ENCODE peak calls at places on chromosomes 13 and 19, in five cellular contexts. P is K562, Y is SK-N-SH, U is GM12878, F is HepG2. L is an unnamed sample.

GRCh38 chr13:76848596-76848995 is 37.6 kb downstream of the KCTD12 start:
- DNase-seq in P (no peak), Y (no peak), U (no peak), F (no peak), L (no peak)

GRCh38 chr19:44748426-44749254 is at the start of gene BCL3:
- DNase-seq in P (peak; percentile 70), Y (peak; percentile 76), U (no peak), F (no peak), L (no peak)

GRCh38 chr19:49875801-49876421 is 1.2 kb downstream of the AKT1S1 start:
- DNase-seq in P (peak; percentile 59), Y (peak; percentile 82), U (no peak), F (peak; percentile 51), L (peak; percentile 76)

GRCh38 chr13:76991432-76991795 is 467 bp upstream of the CLN5 start:
- DNase-seq in P (no peak), Y (no peak), U (peak; percentile 35), F (no peak), L (no peak)

GRCh38 chr13:20391597-20392452 is 133.8 kb downstream of the CRYL1 start:
- DNase-seq in P (no peak), Y (peak; percentile 47), U (no peak), F (no peak), L (peak; percentile 53)

GRCh38 chr13:107231941-107232340 is 664.0 kb upstream of the ARGLU1 start:
- DNase-seq in P (no peak), Y (no peak), U (no peak), F (no peak), L (no peak)

GRCh38 chr19:5567971-5568407 is 236 bp upstream of the TINCR start:
- DNase-seq in P (no peak), Y (no peak), U (no peak), F (no peak), L (no peak)

GRCh38 chr13:98089246-98089645 is 53.6 kb upstream of the FARP1 start:
- DNase-seq in P (no peak), Y (no peak), U (no peak), F (no peak), L (no peak)

GRCh38 chr13:73190477-73190876 is 131.7 kb downstream of the KLF5 start:
- DNase-seq in P (no peak), Y (no peak), U (no peak), F (no peak), L (no peak)

GRCh38 chr19:42596391-42597071 is 1.8 kb upstream of the CEACAM8 start:
- DNase-seq in P (peak; percentile 74), Y (peak; percentile 70), U (no peak), F (no peak), L (peak; percentile 82)

GRCh38 chr13:79307866-79308298 is 98.2 kb downstream of the RBM26 start:
- DNase-seq in P (no peak), Y (no peak), U (no peak), F (no peak), L (no peak)

GRCh38 chr13:41465215-41465907 is 8.0 kb downstream of the RGCC start:
- DNase-seq in P (no peak), Y (no peak), U (peak; percentile 88), F (no peak), L (no peak)

GRCh38 chr13:101473458-101473857 is 21.0 kb downstream of the ITGBL1 start:
- DNase-seq in P (no peak), Y (no peak), U (no peak), F (no peak), L (no peak)

GRCh38 chr19:3450796-3451411 is 29.4 kb downstream of the SMIM24 start:
- DNase-seq in P (no peak), Y (no peak), U (no peak), F (peak; percentile 39), L (no peak)

GRCh38 chr13:85386424-85386823 is 412.8 kb downstream of the SLITRK6 start:
- DNase-seq in P (no peak), Y (peak; percentile 7), U (no peak), F (peak; percentile 39), L (no peak)

GRCh38 chr19:15358918-15359317 is 20.7 kb downstream of the AKAP8 start:
- DNase-seq in P (no peak), Y (no peak), U (no peak), F (no peak), L (no peak)

GRCh38 chr13:23617551-23618014 is 47.4 kb downstream of the TNFRSF19 start:
- DNase-seq in P (no peak), Y (no peak), U (no peak), F (no peak), L (no peak)
- TF ChIP-seq SIN3A in P (no peak), Y (no peak), U (no peak), F (no peak), L (no peak)

GRCh38 chr13:57636811-57637210 is 5.3 kb downstream of the PCDH17 start:
- DNase-seq in P (no peak), Y (no peak), U (no peak), F (no peak), L (no peak)

GRCh38 chr13:57634829-57635165 is 3.3 kb downstream of the PCDH17 start:
- DNase-seq in P (no peak), Y (peak; percentile 43), U (no peak), F (no peak), L (no peak)

GRCh38 chr13:57635541-57635940 is 4.0 kb downstream of the PCDH17 start:
- DNase-seq in P (no peak), Y (no peak), U (no peak), F (no peak), L (no peak)

GRCh38 chr13:57638147-57638890 is 6.8 kb downstream of the PCDH17 start:
- DNase-seq in P (no peak), Y (no peak), U (no peak), F (no peak), L (no peak)

DNA sequence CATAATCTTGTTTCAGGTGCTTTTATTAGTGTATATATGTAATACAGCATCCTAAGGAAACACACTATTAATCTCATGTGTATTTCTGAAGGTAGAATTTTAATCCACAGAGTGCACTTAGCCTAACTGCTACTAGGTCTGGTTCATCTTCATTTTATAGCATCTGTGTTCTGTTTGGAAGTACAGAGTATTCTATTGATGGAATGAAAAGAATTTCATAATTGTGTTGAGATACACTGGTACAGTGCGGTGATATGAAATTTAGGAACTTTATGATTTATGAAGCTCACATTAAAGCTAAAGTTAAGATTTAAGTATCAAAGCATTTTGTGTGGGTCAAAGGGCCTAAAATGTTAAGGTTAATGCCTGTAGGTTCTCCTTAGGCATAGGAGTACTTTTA is 6.0 kb downstream of the PCDH17 start:
- DNase-seq in P (no peak), Y (no peak), U (no peak), F (no peak), L (no peak)
- H3K4me3 ChIP-seq in P (no peak overlapping the region), Y (no peak overlapping the region), U (no peak overlapping the region), F (no peak overlapping the region), L (no peak overlapping the region)

DNA sequence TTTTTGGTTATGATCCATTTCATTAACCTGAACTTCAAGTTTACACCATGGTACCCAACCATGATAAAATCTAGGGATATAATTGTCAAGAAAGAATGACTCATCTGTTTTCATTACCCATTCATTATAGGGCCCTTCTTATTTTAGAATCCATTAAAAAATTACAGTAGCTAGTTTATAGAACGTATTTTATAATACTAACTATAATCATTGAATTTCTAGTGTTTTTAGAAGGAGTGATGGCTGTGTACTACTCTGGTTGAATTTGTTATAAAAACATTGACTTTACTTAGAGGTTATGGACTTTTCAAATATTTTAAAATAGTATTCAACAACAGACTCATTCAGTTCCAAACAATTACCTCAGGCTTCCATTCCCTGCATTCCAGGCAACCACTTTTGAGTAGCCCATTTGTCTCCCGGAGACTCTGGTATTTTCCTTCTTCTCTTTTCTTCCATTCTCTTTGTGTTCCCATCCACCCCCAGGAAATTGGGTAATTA is 71.9 kb upstream of the KLF12 start:
- DNase-seq in P (no peak), Y (no peak), U (no peak), F (no peak), L (no peak)
- TF ChIP-seq TAF1 in P (no peak), Y (no peak), U (no peak), F (no peak), L (no peak)

GRCh38 chr13:32259116-32259515 is 56.0 kb downstream of the ZAR1L start:
- DNase-seq in P (no peak), Y (no peak), U (no peak), F (peak; percentile 28), L (no peak)

GRCh38 chr13:32256243-32256642 is 58.9 kb downstream of the ZAR1L start:
- DNase-seq in P (no peak), Y (no peak), U (no peak), F (peak; percentile 34), L (no peak)

GRCh38 chr13:32254916-32255743 is 60.0 kb downstream of the ZAR1L start:
- DNase-seq in P (no peak), Y (no peak), U (no peak), F (peak; percentile 58), L (no peak)

GRCh38 chr13:32255744-32256120 is 59.4 kb downstream of the ZAR1L start:
- DNase-seq in P (no peak), Y (no peak), U (no peak), F (peak; percentile 97), L (no peak)

DNA sequence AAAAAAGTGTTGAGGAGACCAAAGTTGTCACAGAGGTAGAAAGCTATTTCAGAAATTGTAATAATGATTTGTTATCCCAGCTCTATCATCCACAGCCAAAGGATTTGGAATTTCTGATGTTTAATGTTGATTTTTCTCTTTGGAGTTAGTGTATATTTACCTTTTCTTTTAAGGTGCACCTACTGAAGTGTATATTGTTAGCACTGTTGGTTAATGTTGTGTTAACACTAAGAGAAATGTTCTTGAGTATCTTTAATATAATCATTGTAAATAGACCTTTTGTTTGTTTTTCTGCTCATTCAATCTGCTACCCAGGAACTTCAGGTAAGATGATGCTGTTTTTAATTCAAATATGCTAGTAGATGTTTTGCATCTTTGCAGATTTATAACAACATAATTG is 57.5 kb downstream of the ZAR1L start:
- DNase-seq in P (no peak), Y (no peak), U (no peak), F (no peak), L (no peak)
- TF ChIP-seq SIN3A in P (no peak), Y (no peak), U (no peak), F (no peak), L (no peak)

GRCh38 chr19:17418710-17419109 is 1.1 kb upstream of the MVB12A start:
- DNase-seq in P (no peak), Y (no peak), U (no peak), F (no peak), L (no peak)
- H3K4me3 ChIP-seq in P (peak overlapping the region; percentile 47), Y (peak overlapping the region; percentile 75), U (peak overlapping the region; percentile 76), F (no peak overlapping the region), L (no peak overlapping the region)

DNA sequence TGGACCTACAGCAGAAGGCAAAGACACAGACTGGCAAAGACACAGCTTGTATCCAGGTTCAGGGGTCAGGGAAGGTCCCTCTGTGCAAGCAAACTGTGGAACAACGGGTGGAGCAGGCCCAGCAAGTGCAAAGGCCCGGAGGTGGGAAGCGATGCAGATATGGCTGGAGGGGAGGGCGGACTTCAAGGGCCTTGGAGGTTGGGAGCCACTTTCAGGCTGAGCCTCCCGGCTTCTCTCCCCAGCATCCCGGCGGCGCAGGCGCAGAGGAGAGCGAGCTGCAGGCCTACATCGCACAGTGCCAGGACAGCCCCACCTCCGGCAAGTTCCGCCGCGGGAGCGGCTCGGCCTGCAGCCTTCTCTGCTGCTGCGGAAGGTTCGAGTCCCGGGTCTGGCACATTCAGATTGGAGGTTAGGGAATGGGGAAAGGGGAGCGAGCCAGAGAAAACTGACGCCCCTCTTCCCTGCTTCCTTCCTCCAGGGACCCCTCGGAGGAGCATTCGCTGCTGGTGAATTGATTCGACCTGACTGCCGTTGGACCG is 2.2 kb upstream of the PNPLA6 start:
- DNase-seq in P (no peak), Y (no peak), U (no peak), F (no peak), L (peak; percentile 71)
- TF ChIP-seq TAF1 in P (no peak), Y (no peak), U (no peak), F (no peak), L (no peak)

GRCh38 chr13:22161871-22162270 is 491.0 kb downstream of the FGF9 start:
- DNase-seq in P (no peak), Y (no peak), U (peak; percentile 74), F (no peak), L (no peak)
- TF ChIP-seq SIN3A in P (no peak), Y (no peak), U (no peak), F (no peak), L (no peak)

L was measured in H1.